ENCODE peak calls at places on chromosomes 13 and 19, in ten cellular contexts. O is AG04450; J is effector memory CD4-positive, alpha-beta T cell; X is stomach; Q is uterus; M is OCI-LY7; H is right cardiac atrium; C is thoracic aorta; B is esophagus squamous epithelium; P is astrocyte of the cerebellum. N is an unnamed sample.

GRCh38 chr19:42441047-42441440 is 1.7 kb downstream of the CXCL17 start:
- DNase-seq in O (no peak), J (no peak), X (peak), Q (no peak), M (no peak), H (no peak), C (no peak), B (no peak), P (no peak), N (no peak)

GRCh38 chr13:76832258-76832988 is 53.8 kb downstream of the KCTD12 start:
- DNase-seq in O (no peak), J (no peak), X (no peak), Q (no peak), M (no peak), H (no peak), C (no peak), B (no peak), P (no peak), N (no peak)

GRCh38 chr19:19185853-19186728 is 5.9 kb downstream of the BORCS8 start:
- DNase-seq in O (no peak), J (peak), X (peak), Q (no peak), M (peak), H (no peak), C (no peak), B (no peak), P (no peak), N (peak)

GRCh38 chr13:42107006-42107405 is 58.6 kb downstream of the DGKH start:
- DNase-seq in O (no peak), J (no peak), X (no peak), Q (no peak), M (no peak), H (no peak), C (no peak), B (no peak), P (no peak), N (no peak)

GRCh38 chr19:34963531-34964406 is at the start of gene ZNF792:
- DNase-seq in O (peak), J (peak), X (peak), Q (peak), M (peak), H (peak), C (no peak), B (no peak), P (no peak), N (no peak)

GRCh38 chr19:16325161-16325527 is 518 bp downstream of the KLF2 start:
- DNase-seq in O (no peak), J (no peak), X (no peak), Q (peak), M (peak), H (peak), C (no peak), B (no peak), P (no peak), N (no peak)

GRCh38 chr13:77207943-77208342 is 119.0 kb downstream of the MYCBP2 start:
- DNase-seq in O (peak), J (no peak), X (no peak), Q (no peak), M (no peak), H (no peak), C (no peak), B (no peak), P (peak), N (peak)

GRCh38 chr19:33192010-33192409 is 2.1 kb upstream of the LRP3 start:
- DNase-seq in O (no peak), J (no peak), X (no peak), Q (no peak), M (no peak), H (no peak), C (no peak), B (no peak), P (no peak), N (no peak)

GRCh38 chr19:1394252-1395193 is 6.8 kb downstream of the GAMT start:
- DNase-seq in O (no peak), J (no peak), X (peak), Q (no peak), M (no peak), H (no peak), C (no peak), B (no peak), P (no peak), N (no peak)

GRCh38 chr13:94020833-94021232 is 458.6 kb downstream of the DCT start:
- DNase-seq in O (no peak), J (no peak), X (no peak), Q (no peak), M (no peak), H (no peak), C (no peak), B (no peak), P (no peak), N (no peak)

GRCh38 chr19:39401549-39402416 is 4.9 kb upstream of the ZFP36 start:
- DNase-seq in O (no peak), J (peak), X (peak), Q (peak), M (peak), H (no peak), C (no peak), B (no peak), P (no peak), N (no peak)

GRCh38 chr19:39398297-39398864 is 7.2 kb downstream of the MED29 start:
- DNase-seq in O (no peak), J (no peak), X (peak), Q (peak), M (no peak), H (peak), C (no peak), B (no peak), P (no peak), N (no peak)

GRCh38 chr19:39400997-39401548 is 5.6 kb upstream of the ZFP36 start:
- DNase-seq in O (no peak), J (no peak), X (no peak), Q (no peak), M (peak), H (no peak), C (no peak), B (no peak), P (no peak), N (no peak)

GRCh38 chr19:39399684-39400465 is 6.8 kb upstream of the ZFP36 start:
- DNase-seq in O (no peak), J (no peak), X (no peak), Q (no peak), M (no peak), H (no peak), C (no peak), B (no peak), P (no peak), N (no peak)

GRCh38 chr19:39397360-39398296 is 6.5 kb downstream of the MED29 start:
- DNase-seq in O (no peak), J (peak), X (peak), Q (peak), M (peak), H (peak), C (no peak), B (no peak), P (no peak), N (peak)
- H3K4me3 ChIP-seq in O (no peak), J (no peak), X (no peak), Q (no peak), M (peak), H (no peak), C (peak), B (peak), P (no peak), N (no peak)

GRCh38 chr19:2883686-2884439 is 16.7 kb downstream of the ZNF556 start:
- DNase-seq in O (no peak), J (no peak), X (no peak), Q (no peak), M (peak), H (no peak), C (no peak), B (no peak), P (no peak), N (peak)

GRCh38 chr19:2885736-2886135 is 15.0 kb upstream of the ZNF57 start:
- DNase-seq in O (no peak), J (no peak), X (no peak), Q (no peak), M (no peak), H (no peak), C (no peak), B (no peak), P (no peak), N (no peak)

GRCh38 chr19:2887391-2887914 is 13.3 kb upstream of the ZNF57 start:
- DNase-seq in O (peak), J (no peak), X (no peak), Q (no peak), M (peak), H (no peak), C (no peak), B (no peak), P (peak), N (peak)

DNA sequence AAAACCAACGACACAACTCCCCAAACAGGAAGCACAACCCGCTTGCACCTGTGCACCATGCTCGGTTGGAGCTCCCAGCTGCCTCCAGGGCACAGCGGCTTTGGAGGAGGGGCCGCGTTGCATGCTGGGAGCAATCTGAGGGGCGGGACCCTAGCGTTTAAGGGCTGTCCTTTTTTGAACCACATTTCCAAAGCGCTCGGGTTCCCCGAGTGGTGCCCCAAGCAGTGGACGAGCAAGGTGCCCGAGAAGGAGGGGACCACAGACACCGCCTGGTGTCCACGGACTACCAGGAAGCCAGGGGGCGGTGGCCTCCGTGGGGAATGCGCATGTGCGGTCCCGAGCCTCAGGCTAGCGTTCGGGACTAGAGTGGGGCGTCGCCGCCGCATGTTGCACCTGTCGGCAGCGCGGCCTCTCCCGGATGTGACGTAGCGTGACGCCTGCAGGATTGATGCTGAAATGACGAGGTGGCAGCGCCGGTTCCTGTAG is 11.9 kb upstream of the ZNF57 start:
- DNase-seq in O (no peak), J (no peak), X (no peak), Q (peak), M (peak), H (peak), C (no peak), B (no peak), P (no peak), N (peak)
- H3K4me3 ChIP-seq in O (no peak), J (no peak), X (peak), Q (peak), M (peak), H (no peak), C (no peak), B (peak), P (no peak), N (peak)

DNA sequence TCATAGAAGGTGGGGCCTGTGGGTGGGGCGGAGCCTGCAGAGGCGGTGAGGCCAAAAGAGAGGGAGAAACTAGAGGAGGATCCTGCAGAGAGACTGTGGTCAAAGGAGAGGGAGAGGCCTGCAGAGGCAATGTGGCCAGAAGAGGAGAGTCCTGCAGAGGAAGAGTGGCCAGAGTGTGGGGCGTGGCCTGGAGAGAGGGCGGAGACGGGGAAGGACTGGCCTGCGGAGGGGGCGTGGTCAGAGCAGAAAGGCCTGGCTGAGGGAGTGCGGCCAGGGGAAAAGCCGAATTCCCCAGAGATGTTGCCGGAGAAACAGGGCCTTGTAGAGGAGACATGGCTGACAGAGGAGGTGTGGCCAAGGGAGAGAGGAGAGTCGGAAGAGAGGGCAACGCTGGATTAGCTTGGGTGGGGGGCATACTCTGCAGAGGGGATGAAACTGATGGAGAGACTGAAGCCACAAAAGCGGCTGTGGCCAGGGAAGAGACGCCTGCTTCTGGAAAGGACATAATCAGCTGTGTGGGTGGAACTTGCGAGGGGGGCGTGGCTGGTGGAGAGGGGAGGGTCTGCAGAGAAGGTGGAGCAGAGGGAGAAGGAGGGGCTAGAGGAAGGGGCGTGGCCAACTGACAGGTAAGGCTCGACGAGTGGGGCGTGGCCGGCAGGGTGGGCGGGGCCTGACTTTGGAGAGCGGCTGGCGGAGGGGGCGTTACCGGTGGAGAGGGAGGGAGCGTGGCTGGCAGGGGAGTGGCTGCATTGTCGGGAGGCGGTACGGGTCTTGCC is 2.5 kb downstream of the PRR36 start:
- DNase-seq in O (peak), J (peak), X (peak), Q (peak), M (peak), H (peak), C (peak), B (no peak), P (peak), N (peak)
- H3K4me3 ChIP-seq in O (peak), J (no peak), X (peak), Q (no peak), M (peak), H (no peak), C (peak), B (peak), P (peak), N (no peak)

GRCh38 chr19:17841810-17842662 is 5.7 kb downstream of the JAK3 start:
- DNase-seq in O (no peak), J (no peak), X (peak), Q (peak), M (peak), H (peak), C (no peak), B (no peak), P (peak), N (no peak)
- H3K4me3 ChIP-seq in O (peak), J (no peak), X (peak), Q (no peak), M (no peak), H (peak), C (peak), B (peak), P (peak), N (no peak)

GRCh38 chr19:49210901-49211451 is 53.4 kb downstream of the TRPM4 start:
- DNase-seq in O (no peak), J (no peak), X (no peak), Q (no peak), M (no peak), H (no peak), C (no peak), B (no peak), P (no peak), N (no peak)
- H3K4me3 ChIP-seq in O (no peak), J (no peak), X (peak), Q (no peak), M (no peak), H (no peak), C (no peak), B (peak), P (no peak), N (no peak)

GRCh38 chr13:110023729-110024645 is 237.6 kb upstream of the IRS2 start:
- DNase-seq in O (no peak), J (no peak), X (peak), Q (no peak), M (no peak), H (peak), C (peak), B (no peak), P (no peak), N (no peak)
- H3K4me3 ChIP-seq in O (no peak), J (no peak), X (no peak), Q (no peak), M (no peak), H (no peak), C (peak), B (no peak), P (no peak), N (no peak)

GRCh38 chr19:41428481-41428859 is 1.3 kb upstream of the B3GNT8 start:
- DNase-seq in O (no peak), J (no peak), X (no peak), Q (no peak), M (no peak), H (peak), C (no peak), B (no peak), P (no peak), N (no peak)
- H3K4me3 ChIP-seq in O (no peak), J (peak), X (peak), Q (no peak), M (no peak), H (peak), C (peak), B (peak), P (no peak), N (no peak)